ENCODE peak calls at places on chromosomes 4 and X, in four cellular contexts. E is left lung, N is sigmoid colon, R is hepatocyte. X is an unnamed sample.

GRCh38 chr4:85221606-85222005 is 253.3 kb upstream of the ARHGAP24 start:
- DNase-seq in E (no peak), N (no peak), R (no peak), X (no peak)

GRCh38 chr4:22179124-22179874 is 230.7 kb upstream of the KCNIP4 start:
- DNase-seq in E (no peak), N (no peak), R (no peak), X (no peak)

GRCh38 chrX:12961191-12961718 is 13.7 kb upstream of the TMSB4X start:
- DNase-seq in E (no peak), N (no peak), R (no peak), X (no peak)

GRCh38 chr4:2390780-2391490 is 27.5 kb downstream of the ZFYVE28 start:
- DNase-seq in E (no peak), N (no peak), R (no peak), X (no peak)

GRCh38 chrX:95076449-95076848 is 1402.4 kb downstream of the FAM133A start:
- DNase-seq in E (no peak), N (no peak), R (peak), X (no peak)

GRCh38 chrX:148784859-148785655 is 284.6 kb downstream of the AFF2 start:
- DNase-seq in E (no peak), N (no peak), R (no peak), X (no peak)

GRCh38 chr4:42767669-42768068 is 110.8 kb upstream of the ATP8A1 start:
- DNase-seq in E (no peak), N (no peak), R (no peak), X (no peak)

GRCh38 chrX:103831803-103832544 is at the start of gene RAB9B:
- DNase-seq in E (peak), N (peak), R (peak), X (peak)

GRCh38 chr4:1294424-1294823 is 4.7 kb downstream of the MAEA start:
- DNase-seq in E (no peak), N (peak), R (no peak), X (no peak)

GRCh38 chr4:83484500-83485431 is at the start of gene ABRAXAS1:
- DNase-seq in E (peak), N (peak), R (peak), X (peak)

GRCh38 chrX:15410430-15410829 is 26.2 kb upstream of the VEGFD start:
- DNase-seq in E (no peak), N (no peak), R (no peak), X (no peak)

GRCh38 chr4:38503689-38504395 is 160.2 kb upstream of the KLF3 start:
- DNase-seq in E (no peak), N (no peak), R (no peak), X (no peak)

GRCh38 chr4:7371122-7371941 is 63.4 kb downstream of the PSAPL1 start:
- DNase-seq in E (no peak), N (no peak), R (peak), X (no peak)

GRCh38 chrX:53992589-53992988 is 51.7 kb downstream of the PHF8 start:
- DNase-seq in E (no peak), N (no peak), R (no peak), X (no peak)

GRCh38 chrX:135520022-135520552 is 373 bp upstream of the INTS6L start:
- DNase-seq in E (no peak), N (no peak), R (peak), X (no peak)

GRCh38 chr4:45199736-45200135 is 473.4 kb upstream of the GNPDA2 start:
- DNase-seq in E (no peak), N (no peak), R (no peak), X (no peak)

GRCh38 chr4:2827874-2828751 is 15.5 kb upstream of the ADD1 start:
- DNase-seq in E (peak), N (peak), R (no peak), X (no peak)

GRCh38 chrX:1598876-1599790 is 7.7 kb downstream of the AKAP17A start:
- DNase-seq in E (no peak), N (no peak), R (no peak), X (no peak)

GRCh38 chr4:151455212-151455611 is 46.2 kb downstream of the FHIP1A start:
- DNase-seq in E (no peak), N (no peak), R (no peak), X (no peak)

GRCh38 chr4:86592553-86593249 is 1.4 kb upstream of the PTPN13 start:
- DNase-seq in E (no peak), N (no peak), R (no peak), X (no peak)

GRCh38 chrX:118179718-118180117 is 63.1 kb upstream of the KLHL13 start:
- DNase-seq in E (no peak), N (no peak), R (no peak), X (no peak)

GRCh38 chrX:105837227-105837626 is 14.9 kb downstream of the NRK start:
- DNase-seq in E (peak), N (peak), R (peak), X (no peak)

GRCh38 chr4:174553828-174554227 is 31.5 kb upstream of the HPGD start:
- DNase-seq in E (no peak), N (no peak), R (no peak), X (no peak)

GRCh38 chr4:101621120-101621519 is 169.4 kb upstream of the BANK1 start:
- DNase-seq in E (no peak), N (no peak), R (no peak), X (no peak)

GRCh38 chrX:102745513-102746133 is 25.1 kb downstream of the GPRASP3 start:
- DNase-seq in E (no peak), N (peak), R (peak), X (no peak)

GRCh38 chr4:113958766-113959540 is 20.5 kb downstream of the ARSJ start:
- DNase-seq in E (no peak), N (no peak), R (peak), X (no peak)

GRCh38 chr4:152920768-152921167 is 15.4 kb upstream of the FHDC1 start:
- DNase-seq in E (no peak), N (no peak), R (no peak), X (no peak)

GRCh38 chrX:100647739-100648138 is 3.7 kb downstream of the SRPX2 start:
- DNase-seq in E (no peak), N (no peak), R (no peak), X (no peak)

GRCh38 chr4:104025251-104025650 is 305.5 kb upstream of the TACR3 start:
- DNase-seq in E (no peak), N (no peak), R (no peak), X (no peak)

GRCh38 chr4:96131186-96131585 is 291.3 kb downstream of the PDHA2 start:
- DNase-seq in E (no peak), N (no peak), R (no peak), X (no peak)

GRCh38 chr4:1356181-1356998 is 9.4 kb downstream of the UVSSA start:
- DNase-seq in E (no peak), N (no peak), R (peak), X (peak)

GRCh38 chr4:75499900-75500299 is 14.3 kb downstream of the RCHY1 start:
- DNase-seq in E (no peak), N (no peak), R (no peak), X (no peak)

GRCh38 chr4:138975225-138975624 is 40.4 kb upstream of the NOCT start:
- DNase-seq in E (no peak), N (no peak), R (no peak), X (no peak)
- TF ChIP-seq CTCF in E (no peak), N (no peak), R (no peak), X (no peak)

DNA sequence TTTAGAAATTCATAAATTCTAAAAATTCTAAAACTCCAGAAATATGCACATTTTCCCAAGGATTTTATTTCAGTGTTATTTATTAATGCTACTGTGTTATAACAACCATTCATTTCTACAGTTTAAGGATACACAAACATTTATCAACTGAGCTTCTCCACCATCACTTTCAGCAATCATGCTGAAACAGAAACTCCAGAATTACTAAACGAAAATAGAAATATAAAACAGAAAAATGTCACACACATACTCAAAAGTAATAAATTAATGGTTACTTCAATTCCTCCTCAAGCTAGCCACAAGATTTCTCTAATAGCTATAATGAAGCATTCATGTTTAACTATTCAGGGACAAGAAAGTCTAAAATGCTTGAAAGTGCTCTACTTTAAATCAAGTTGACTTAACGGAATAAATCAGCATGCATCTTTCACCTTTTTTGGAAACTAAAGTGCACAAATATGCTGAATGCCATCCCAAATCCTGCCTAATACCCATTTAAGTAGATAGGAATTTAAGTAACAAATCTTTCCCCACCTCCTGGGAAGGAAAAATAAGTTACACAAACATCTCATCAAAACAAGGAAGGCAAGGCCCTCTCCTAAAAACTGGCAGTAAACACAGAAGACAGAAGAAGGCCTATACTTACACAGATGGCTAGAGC is 563 bp downstream of the FAM13A start:
- DNase-seq in E (no peak), N (no peak), R (no peak), X (no peak)
- H3K4me3 ChIP-seq in E (peak), N (peak), R (peak), X (peak)

GRCh38 chr4:180571516-180571915 is 1671.7 kb upstream of the TENM3 start:
- DNase-seq in E (no peak), N (no peak), R (no peak), X (no peak)
- H3K27ac ChIP-seq in E (no peak), N (no peak), R (no peak), X (no peak)

DNA sequence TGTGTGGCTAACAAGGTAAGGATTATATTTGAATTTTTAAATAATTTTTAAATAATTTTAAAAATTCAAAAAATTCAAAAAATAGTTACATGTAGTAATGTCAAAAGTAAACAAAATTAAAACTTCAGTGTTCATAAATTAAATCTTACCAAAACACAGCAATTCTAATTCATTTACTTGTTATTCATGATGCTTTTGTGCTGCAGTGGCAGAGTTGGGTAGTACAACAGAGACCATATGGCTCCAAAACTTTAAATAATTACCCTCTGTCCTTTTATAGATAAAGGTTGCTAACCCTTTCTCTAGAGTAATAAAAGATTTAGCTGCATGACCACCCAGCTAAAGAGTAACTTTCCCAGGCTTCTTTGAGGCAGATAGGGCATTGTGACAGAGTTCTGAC is 1355.6 kb downstream of the FSTL5 start:
- DNase-seq in E (no peak), N (no peak), R (no peak), X (no peak)
- TF ChIP-seq CTCF in E (no peak), N (no peak), R (no peak), X (no peak)

GRCh38 chrX:78327370-78328048 is at the start of gene CYSLTR1:
- DNase-seq in E (no peak), N (no peak), R (no peak), X (no peak)
- H3K4me3 ChIP-seq in E (no peak), N (peak), R (no peak), X (no peak)

DNA sequence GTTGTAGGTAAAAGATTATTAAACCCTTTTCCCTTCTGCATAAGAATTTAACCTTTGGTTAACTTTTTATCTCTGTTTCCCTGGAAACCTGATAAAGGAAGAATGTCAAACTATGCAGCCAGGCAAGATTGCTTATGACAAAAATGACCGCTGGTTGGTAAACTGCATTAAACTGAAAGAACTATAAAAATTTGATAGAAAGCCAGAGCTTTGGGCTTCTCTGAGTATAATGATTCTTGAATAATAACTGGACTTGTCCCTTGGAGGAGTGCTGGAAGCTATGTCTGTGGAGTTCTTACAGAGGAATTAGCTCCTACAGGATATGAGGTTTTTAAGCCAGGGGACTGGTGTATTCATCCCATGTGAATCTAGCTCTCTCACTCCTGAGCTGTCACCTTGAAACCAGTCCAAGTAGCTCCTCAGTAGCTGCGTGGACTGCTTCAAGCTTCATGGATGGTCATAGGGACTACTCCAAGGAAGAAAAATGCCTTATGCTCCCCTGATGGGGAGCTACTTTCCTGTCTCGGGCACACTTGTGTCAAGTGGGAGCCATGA is 52.0 kb downstream of the RASL11B start:
- DNase-seq in E (no peak), N (no peak), R (peak), X (no peak)
- H3K27ac ChIP-seq in E (no peak), N (no peak), R (peak), X (no peak)

GRCh38 chrX:18676470-18676869 is 4.6 kb upstream of the RS1 start:
- DNase-seq in E (no peak), N (no peak), R (peak), X (no peak)
- TF ChIP-seq CTCF in E (no peak), N (no peak), R (peak), X (no peak)

X was measured in ascending aorta.